ENCODE peak calls at places on chromosomes 6 and 20, in four cellular contexts. A, W, T and J are unnamed samples.

GRCh38 chr20:62367136-62367482 is at the start of gene LAMA5:
- DNase-seq in A (no peak), T (no peak), W (peak; percentile 85), J (peak; percentile 89)

GRCh38 chr6:43843669-43844171 is 73.7 kb downstream of the VEGFA start:
- DNase-seq in W (no peak), T (no peak), A (no peak), J (no peak)

GRCh38 chr6:116971959-116972358 is 94.9 kb downstream of the RFX6 start:
- DNase-seq in T (no peak), A (peak; percentile 24), W (peak; percentile 22), J (peak; percentile 34)

GRCh38 chr6:36679043-36679821 is 718 bp downstream of the CDKN1A start:
- DNase-seq in W (no peak), A (no peak), T (peak; percentile 30), J (no peak)

GRCh38 chr6:87279051-87279595 is 43.3 kb upstream of the SMIM8 start:
- DNase-seq in T (no peak), A (no peak), W (no peak), J (no peak)

GRCh38 chr6:5173862-5174643 is 86.7 kb downstream of the LYRM4 start:
- DNase-seq in W (peak; percentile 58), A (no peak), T (peak; percentile 60), J (peak; percentile 57)

GRCh38 chr20:25179439-25180089 is 15.9 kb upstream of the ENTPD6 start:
- DNase-seq in W (no peak), A (no peak), T (no peak), J (no peak)

GRCh38 chr6:132659082-132659481 is at the start of gene TAAR1:
- DNase-seq in A (no peak), T (no peak), W (no peak), J (no peak)

GRCh38 chr6:8825726-8826125 is 390.4 kb upstream of the SLC35B3 start:
- DNase-seq in A (no peak), T (no peak), W (no peak), J (no peak)

GRCh38 chr20:9457055-9457454 is 57.3 kb upstream of the LAMP5 start:
- DNase-seq in W (no peak), T (no peak), A (no peak), J (no peak)

GRCh38 chr6:165025040-165025439 is 284.4 kb downstream of the C6orf118 start:
- DNase-seq in A (no peak), T (no peak), W (no peak), J (no peak)

GRCh38 chr6:3913077-3913957 is 64.1 kb downstream of the FAM50B start:
- DNase-seq in A (peak; percentile 97), T (no peak), W (no peak), J (no peak)

GRCh38 chr20:50837532-50838321 is 42.9 kb downstream of the BCAS4 start:
- DNase-seq in T (peak; percentile 67), A (peak; percentile 96), W (peak; percentile 75), J (peak; percentile 60)

GRCh38 chr6:122014961-122015360 is 384.5 kb upstream of the HSF2 start:
- DNase-seq in T (no peak), W (no peak), A (peak; percentile 50), J (no peak)

GRCh38 chr6:26319405-26320128 is 45.4 kb upstream of the BTN3A2 start:
- DNase-seq in A (no peak), T (no peak), W (no peak), J (no peak)

GRCh38 chr6:89952696-89953095 is 58.4 kb downstream of the GJA10 start:
- DNase-seq in T (peak; percentile 79), A (peak; percentile 86), W (no peak), J (no peak)

GRCh38 chr6:106315765-106316375 is 9.7 kb downstream of the ATG5 start:
- DNase-seq in T (no peak), W (no peak), A (no peak), J (no peak)

GRCh38 chr20:52494244-52494643 is 302.7 kb upstream of the ZFP64 start:
- DNase-seq in T (no peak), A (peak; percentile 4), W (no peak), J (no peak)

GRCh38 chr6:17584241-17584803 is 15.8 kb upstream of the FAM8A1 start:
- DNase-seq in A (peak; percentile 70), T (no peak), W (peak; percentile 57), J (peak; percentile 71)

GRCh38 chr6:39934060-39934757 is at the start of gene MOCS1:
- DNase-seq in T (peak; percentile 21), W (no peak), A (no peak), J (no peak)

GRCh38 chr6:33817520-33817919 is 13.7 kb upstream of the MLN start:
- DNase-seq in T (no peak), A (no peak), W (no peak), J (no peak)

GRCh38 chr6:154933181-154933827 is 61.8 kb upstream of the TIAM2 start:
- DNase-seq in T (no peak), W (no peak), A (no peak), J (no peak)

GRCh38 chr6:127120109-127120786 is 1.8 kb downstream of the RSPO3 start:
- DNase-seq in A (no peak), W (peak; percentile 32), T (no peak), J (no peak)

GRCh38 chr6:85864453-85865401 is 222.0 kb upstream of the SYNCRIP start:
- DNase-seq in A (no peak), W (no peak), T (no peak), J (no peak)

DNA sequence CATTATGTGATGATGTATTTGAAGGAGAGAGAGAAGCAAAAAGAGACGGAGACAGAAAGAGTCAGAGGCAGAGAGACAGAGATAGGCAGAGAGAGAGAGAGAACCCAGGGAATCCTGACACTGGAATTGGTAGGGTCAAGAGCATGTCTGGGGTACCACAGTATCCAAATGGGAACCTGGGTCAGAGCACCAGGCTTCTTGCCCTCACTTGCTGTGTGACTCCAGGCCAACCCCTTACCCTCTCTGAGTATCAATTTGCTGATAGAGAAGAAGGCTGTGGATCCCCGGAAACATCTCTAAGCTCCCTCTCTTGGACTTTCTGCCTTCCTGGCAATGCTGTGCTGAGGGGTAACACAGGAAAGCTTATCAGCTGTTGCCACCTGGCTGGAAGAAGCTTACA is 385.3 kb upstream of the SULF2 start:
- DNase-seq in T (no peak), W (no peak), A (no peak), J (no peak)
- TF ChIP-seq CTCF in T (no peak), W (no peak), A (no peak), J (no peak)

GRCh38 chr6:82247634-82248232 is at the start of gene IBTK:
- DNase-seq in W (peak; percentile 95), T (peak; percentile 91), A (peak; percentile 66), J (peak; percentile 91)

GRCh38 chr6:82246370-82246769 is 1.2 kb downstream of the IBTK start:
- DNase-seq in A (no peak), W (no peak), T (no peak), J (no peak)

GRCh38 chr6:82246802-82247633 is 526 bp downstream of the IBTK start:
- DNase-seq in A (no peak), W (peak; percentile 68), T (peak; percentile 59), J (peak; percentile 45)

GRCh38 chr6:82243886-82244285 is 3.7 kb downstream of the IBTK start:
- DNase-seq in T (no peak), W (no peak), A (no peak), J (no peak)

DNA sequence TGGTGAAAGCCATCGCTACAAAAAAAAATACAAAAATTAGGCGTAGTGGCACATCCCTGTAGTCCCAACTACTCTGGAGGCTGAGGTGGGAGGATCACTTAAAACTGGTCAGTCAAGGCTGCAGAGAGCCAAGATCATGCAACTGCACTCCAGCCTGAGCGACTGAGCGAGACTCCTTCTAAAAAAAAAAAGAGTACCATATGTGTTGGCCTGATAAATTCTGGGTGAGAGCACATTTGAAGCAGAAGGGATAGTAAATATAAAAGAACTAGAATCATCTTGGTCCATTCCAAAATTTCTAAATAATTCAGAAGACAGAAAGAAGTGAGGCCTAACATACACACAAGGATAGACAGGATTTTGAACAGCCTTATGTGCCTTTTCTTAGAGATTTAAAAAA is 2.2 kb downstream of the IBTK start:
- DNase-seq in W (no peak), A (no peak), T (no peak), J (no peak)
- TF ChIP-seq CTCF in W (no peak), A (no peak), T (no peak), J (no peak)

GRCh38 chr20:18403269-18403668 is 63.6 kb downstream of the DZANK1 start:
- DNase-seq in T (no peak), W (no peak), A (no peak), J (no peak)

GRCh38 chr20:18404172-18404571 is 62.7 kb downstream of the DZANK1 start:
- DNase-seq in W (no peak), T (no peak), A (peak; percentile 9), J (no peak)

GRCh38 chr20:18401305-18401704 is 65.5 kb downstream of the DZANK1 start:
- DNase-seq in A (no peak), W (no peak), T (no peak), J (no peak)

GRCh38 chr20:18397090-18397489 is 69.7 kb downstream of the DZANK1 start:
- DNase-seq in A (no peak), T (no peak), W (no peak), J (no peak)

DNA sequence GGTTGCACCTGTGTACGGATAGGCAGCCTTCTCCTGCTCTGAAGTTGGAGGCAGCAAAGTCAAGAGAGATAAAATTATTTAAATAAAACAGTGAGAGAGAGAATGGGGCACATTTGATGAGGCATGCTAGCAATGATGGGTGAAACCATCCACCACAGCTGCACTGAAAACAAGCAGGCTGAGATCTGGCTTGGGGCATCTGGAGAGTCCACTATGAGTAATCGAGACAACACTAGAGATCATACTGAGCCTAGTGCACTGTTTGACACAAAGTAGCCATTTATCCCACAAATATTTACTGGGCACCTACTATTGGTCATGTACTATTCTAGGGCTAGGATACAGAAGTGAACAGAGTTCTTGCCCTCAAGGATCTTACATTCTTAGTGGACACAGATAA is 66.4 kb downstream of the DZANK1 start:
- DNase-seq in W (no peak), T (no peak), A (no peak), J (no peak)
- TF ChIP-seq CTCF in W (no peak), T (no peak), A (no peak), J (no peak)

GRCh38 chr6:30719791-30720737 is at the start of gene TUBB:
- DNase-seq in T (peak; percentile 95), W (peak; percentile 88), A (peak; percentile 95), J (peak; percentile 92)
- TF ChIP-seq CTCF in T (peak; percentile 30), W (no peak), A (no peak), J (no peak)

DNA sequence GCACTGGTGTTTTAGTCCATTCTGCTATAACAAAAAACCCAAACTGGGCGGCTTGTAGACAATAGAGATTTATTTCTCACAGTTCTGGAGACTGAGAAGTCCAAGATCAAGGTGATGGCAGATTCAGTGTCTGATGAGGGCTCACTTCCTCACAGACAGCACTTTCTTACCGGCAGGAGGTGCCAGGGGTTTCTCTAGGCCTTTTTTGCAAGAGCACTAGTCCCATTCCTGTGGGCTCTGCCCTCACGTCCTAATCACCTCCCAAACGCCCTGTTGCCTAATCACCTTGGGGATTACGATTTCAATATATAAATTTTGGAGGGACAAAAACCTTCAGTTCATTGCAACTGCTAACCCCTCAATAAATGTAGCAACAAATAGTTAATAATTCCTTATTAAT is 140.0 kb upstream of the SGK1 start:
- DNase-seq in W (no peak), A (no peak), T (no peak), J (no peak)
- TF ChIP-seq CTCF in W (no peak), A (no peak), T (no peak), J (no peak)